ENCODE peak calls at places on chromosomes 3 and 15, in eight cellular contexts. One of them, this sample, is unnamed.

GRCh38 chr3:157428957-157429356 is 7.7 kb upstream of the PTX3 start:
- ATAC-seq in pancreas: no peak
- ATAC-seq in left cardiac atrium: no peak
- ATAC-seq in heart left ventricle: no peak
- ATAC-seq in naive thymus-derived CD8-positive, alpha-beta T cell: no peak
- ATAC-seq in HepG2: no peak
- ATAC-seq in activated CD4-positive, alpha-beta T cell treated with anti-CD3 and anti-CD28 coated beads for 36 hours: no peak
- ATAC-seq in CD4-positive, alpha-beta T cell: no peak
- ATAC-seq in this sample: no peak

GRCh38 chr3:172675371-172676193 is 35.3 kb downstream of the NCEH1 start:
- ATAC-seq in HepG2: peak; percentile 57
- ATAC-seq in naive thymus-derived CD8-positive, alpha-beta T cell: no peak
- ATAC-seq in CD4-positive, alpha-beta T cell: peak; percentile 52
- ATAC-seq in pancreas: no peak
- ATAC-seq in left cardiac atrium: no peak
- ATAC-seq in heart left ventricle: no peak
- ATAC-seq in activated CD4-positive, alpha-beta T cell treated with anti-CD3 and anti-CD28 coated beads for 36 hours: peak; percentile 45
- ATAC-seq in this sample: no peak

GRCh38 chr3:60391292-60391691 is 860.0 kb downstream of the FHIT start:
- ATAC-seq in activated CD4-positive, alpha-beta T cell treated with anti-CD3 and anti-CD28 coated beads for 36 hours: peak; percentile 51
- ATAC-seq in heart left ventricle: no peak
- ATAC-seq in HepG2: no peak
- ATAC-seq in pancreas: no peak
- ATAC-seq in naive thymus-derived CD8-positive, alpha-beta T cell: no peak
- ATAC-seq in CD4-positive, alpha-beta T cell: no peak
- ATAC-seq in left cardiac atrium: no peak
- ATAC-seq in this sample: no peak

GRCh38 chr15:35141743-35142356 is 56.8 kb upstream of the NANOGP8 start:
- ATAC-seq in CD4-positive, alpha-beta T cell: no peak
- ATAC-seq in left cardiac atrium: peak; percentile 47
- ATAC-seq in HepG2: no peak
- ATAC-seq in naive thymus-derived CD8-positive, alpha-beta T cell: no peak
- ATAC-seq in heart left ventricle: no peak
- ATAC-seq in pancreas: no peak
- ATAC-seq in activated CD4-positive, alpha-beta T cell treated with anti-CD3 and anti-CD28 coated beads for 36 hours: no peak
- ATAC-seq in this sample: no peak

GRCh38 chr15:90336705-90337141 is 15.4 kb upstream of the ZNF774 start:
- ATAC-seq in HepG2: no peak
- ATAC-seq in heart left ventricle: peak; percentile 61
- ATAC-seq in CD4-positive, alpha-beta T cell: peak; percentile 90
- ATAC-seq in pancreas: no peak
- ATAC-seq in left cardiac atrium: peak; percentile 57
- ATAC-seq in activated CD4-positive, alpha-beta T cell treated with anti-CD3 and anti-CD28 coated beads for 36 hours: peak; percentile 74
- ATAC-seq in naive thymus-derived CD8-positive, alpha-beta T cell: peak; percentile 60
- ATAC-seq in this sample: no peak

GRCh38 chr15:59276225-59277178 is 69.9 kb downstream of the LDHAL6B start:
- ATAC-seq in naive thymus-derived CD8-positive, alpha-beta T cell: no peak
- ATAC-seq in pancreas: no peak
- ATAC-seq in HepG2: peak; percentile 94
- ATAC-seq in heart left ventricle: no peak
- ATAC-seq in CD4-positive, alpha-beta T cell: no peak
- ATAC-seq in activated CD4-positive, alpha-beta T cell treated with anti-CD3 and anti-CD28 coated beads for 36 hours: no peak
- ATAC-seq in left cardiac atrium: no peak
- ATAC-seq in this sample: no peak

GRCh38 chr15:67501177-67501835 is 19.6 kb upstream of the C15orf61 start:
- ATAC-seq in HepG2: no peak
- ATAC-seq in activated CD4-positive, alpha-beta T cell treated with anti-CD3 and anti-CD28 coated beads for 36 hours: no peak
- ATAC-seq in pancreas: no peak
- ATAC-seq in CD4-positive, alpha-beta T cell: no peak
- ATAC-seq in heart left ventricle: no peak
- ATAC-seq in naive thymus-derived CD8-positive, alpha-beta T cell: peak; percentile 66
- ATAC-seq in left cardiac atrium: peak; percentile 44
- ATAC-seq in this sample: no peak

GRCh38 chr3:85567074-85567676 is 608.4 kb downstream of the CADM2 start:
- ATAC-seq in activated CD4-positive, alpha-beta T cell treated with anti-CD3 and anti-CD28 coated beads for 36 hours: no peak
- ATAC-seq in HepG2: peak; percentile 84
- ATAC-seq in pancreas: no peak
- ATAC-seq in CD4-positive, alpha-beta T cell: no peak
- ATAC-seq in naive thymus-derived CD8-positive, alpha-beta T cell: no peak
- ATAC-seq in heart left ventricle: no peak
- ATAC-seq in left cardiac atrium: no peak
- ATAC-seq in this sample: no peak

GRCh38 chr3:24968076-24968475 is 460.0 kb upstream of the RARB start:
- ATAC-seq in HepG2: no peak
- ATAC-seq in naive thymus-derived CD8-positive, alpha-beta T cell: no peak
- ATAC-seq in left cardiac atrium: no peak
- ATAC-seq in activated CD4-positive, alpha-beta T cell treated with anti-CD3 and anti-CD28 coated beads for 36 hours: no peak
- ATAC-seq in pancreas: no peak
- ATAC-seq in heart left ventricle: no peak
- ATAC-seq in CD4-positive, alpha-beta T cell: no peak
- ATAC-seq in this sample: no peak

GRCh38 chr15:89132611-89133242 is 44.5 kb downstream of the ABHD2 start:
- ATAC-seq in heart left ventricle: peak; percentile 29
- ATAC-seq in pancreas: peak; percentile 16
- ATAC-seq in activated CD4-positive, alpha-beta T cell treated with anti-CD3 and anti-CD28 coated beads for 36 hours: no peak
- ATAC-seq in CD4-positive, alpha-beta T cell: no peak
- ATAC-seq in naive thymus-derived CD8-positive, alpha-beta T cell: no peak
- ATAC-seq in HepG2: peak; percentile 3
- ATAC-seq in left cardiac atrium: peak; percentile 47
- ATAC-seq in this sample: no peak

GRCh38 chr15:35680951-35681350 is 135.0 kb upstream of the DPH6 start:
- ATAC-seq in naive thymus-derived CD8-positive, alpha-beta T cell: no peak
- ATAC-seq in left cardiac atrium: no peak
- ATAC-seq in HepG2: no peak
- ATAC-seq in pancreas: no peak
- ATAC-seq in CD4-positive, alpha-beta T cell: no peak
- ATAC-seq in activated CD4-positive, alpha-beta T cell treated with anti-CD3 and anti-CD28 coated beads for 36 hours: no peak
- ATAC-seq in heart left ventricle: no peak
- ATAC-seq in this sample: no peak

GRCh38 chr3:127836004-127836882 is 13.9 kb upstream of the MGLL start:
- ATAC-seq in left cardiac atrium: no peak
- ATAC-seq in activated CD4-positive, alpha-beta T cell treated with anti-CD3 and anti-CD28 coated beads for 36 hours: no peak
- ATAC-seq in naive thymus-derived CD8-positive, alpha-beta T cell: no peak
- ATAC-seq in HepG2: peak; percentile 46
- ATAC-seq in CD4-positive, alpha-beta T cell: no peak
- ATAC-seq in heart left ventricle: no peak
- ATAC-seq in pancreas: no peak
- ATAC-seq in this sample: no peak